ENCODE peak calls at places on chromosomes 12 and 14, in seven cellular contexts. V, X, M, L, D, I and Y are unnamed samples.

GRCh38 chr12:74790958-74791357 is 253.3 kb downstream of the ATXN7L3B start:
- DNase-seq in V (peak; percentile 7), X (no peak), M (no peak), L (no peak), D (no peak), I (no peak), Y (no peak)

GRCh38 chr14:77086017-77086727 is 11.9 kb upstream of the CIPC start:
- DNase-seq in V (peak; percentile 82), X (peak; percentile 62), M (no peak), L (peak; percentile 35), D (no peak), I (no peak), Y (no peak)

GRCh38 chr12:30417697-30418231 is 277.9 kb downstream of the IPO8 start:
- DNase-seq in V (no peak), X (no peak), M (peak; percentile 99), L (no peak), D (no peak), I (no peak), Y (no peak)

GRCh38 chr14:52871606-52872005 is 79.2 kb downstream of the FERMT2 start:
- DNase-seq in V (no peak), X (no peak), M (no peak), L (no peak), D (no peak), I (no peak), Y (no peak)

GRCh38 chr14:26938054-26938453 is 340.2 kb upstream of the NOVA1 start:
- DNase-seq in V (no peak), X (no peak), M (no peak), L (no peak), D (no peak), I (no peak), Y (no peak)

GRCh38 chr12:107917912-107918800 is 143.7 kb downstream of the ASCL4 start:
- DNase-seq in V (peak; percentile 89), X (peak; percentile 77), M (peak; percentile 24), L (peak; percentile 54), D (no peak), I (no peak), Y (no peak)

GRCh38 chr12:72139411-72139810 is 132.8 kb upstream of the TRHDE start:
- DNase-seq in V (no peak), X (no peak), M (no peak), L (no peak), D (no peak), I (no peak), Y (no peak)

GRCh38 chr12:26374934-26375333 is 179.6 kb downstream of the SSPN start:
- DNase-seq in V (no peak), X (no peak), M (peak; percentile 9), L (no peak), D (no peak), I (no peak), Y (no peak)

GRCh38 chr12:132313182-132313581 is 16.2 kb downstream of the GALNT9 start:
- DNase-seq in V (no peak), X (no peak), M (no peak), L (no peak), D (no peak), I (no peak), Y (no peak)

GRCh38 chr12:123034865-123035264 is 54.4 kb downstream of the ARL6IP4 start:
- DNase-seq in V (no peak), X (no peak), M (peak; percentile 84), L (peak; percentile 48), D (no peak), I (no peak), Y (no peak)

GRCh38 chr14:68616255-68616902 is 176.5 kb downstream of the ZFP36L1 start:
- DNase-seq in V (no peak), X (no peak), M (peak; percentile 59), L (peak; percentile 56), D (no peak), I (no peak), Y (no peak)

GRCh38 chr12:18782827-18783226 is 44.9 kb downstream of the CAPZA3 start:
- DNase-seq in V (no peak), X (no peak), M (peak; percentile 10), L (no peak), D (no peak), I (no peak), Y (no peak)

GRCh38 chr12:70758494-70758845 is 121.2 kb upstream of the PTPRB start:
- DNase-seq in V (no peak), X (no peak), M (no peak), L (no peak), D (no peak), I (no peak), Y (no peak)

GRCh38 chr12:15220451-15220850 is 766 bp downstream of the RERG start:
- DNase-seq in V (no peak), X (no peak), M (no peak), L (no peak), D (no peak), I (no peak), Y (no peak)

GRCh38 chr14:22888662-22889061 is 5.6 kb downstream of the REM2 start:
- DNase-seq in V (no peak), X (no peak), M (no peak), L (no peak), D (no peak), I (no peak), Y (no peak)

GRCh38 chr12:123388948-123389559 is 5.1 kb downstream of the KMT5A start:
- DNase-seq in V (peak; percentile 21), X (peak; percentile 87), M (no peak), L (no peak), D (no peak), I (no peak), Y (no peak)

GRCh38 chr12:94970560-94970959 is 32.9 kb downstream of the NDUFA12 start:
- DNase-seq in V (no peak), X (no peak), M (no peak), L (no peak), D (no peak), I (no peak), Y (no peak)

GRCh38 chr14:69713976-69714716 is 52.8 kb upstream of the SRSF5 start:
- DNase-seq in V (peak; percentile 40), X (no peak), M (no peak), L (no peak), D (no peak), I (no peak), Y (no peak)

GRCh38 chr12:12718382-12718761 is 1.2 kb downstream of the CDKN1B start:
- DNase-seq in V (no peak), X (no peak), M (no peak), L (peak; percentile 24), D (no peak), I (no peak), Y (no peak)

GRCh38 chr12:130661501-130662255 is 54.4 kb downstream of the RIMBP2 start:
- DNase-seq in V (peak; percentile 10), X (peak; percentile 68), M (no peak), L (peak; percentile 14), D (no peak), I (no peak), Y (no peak)

DNA sequence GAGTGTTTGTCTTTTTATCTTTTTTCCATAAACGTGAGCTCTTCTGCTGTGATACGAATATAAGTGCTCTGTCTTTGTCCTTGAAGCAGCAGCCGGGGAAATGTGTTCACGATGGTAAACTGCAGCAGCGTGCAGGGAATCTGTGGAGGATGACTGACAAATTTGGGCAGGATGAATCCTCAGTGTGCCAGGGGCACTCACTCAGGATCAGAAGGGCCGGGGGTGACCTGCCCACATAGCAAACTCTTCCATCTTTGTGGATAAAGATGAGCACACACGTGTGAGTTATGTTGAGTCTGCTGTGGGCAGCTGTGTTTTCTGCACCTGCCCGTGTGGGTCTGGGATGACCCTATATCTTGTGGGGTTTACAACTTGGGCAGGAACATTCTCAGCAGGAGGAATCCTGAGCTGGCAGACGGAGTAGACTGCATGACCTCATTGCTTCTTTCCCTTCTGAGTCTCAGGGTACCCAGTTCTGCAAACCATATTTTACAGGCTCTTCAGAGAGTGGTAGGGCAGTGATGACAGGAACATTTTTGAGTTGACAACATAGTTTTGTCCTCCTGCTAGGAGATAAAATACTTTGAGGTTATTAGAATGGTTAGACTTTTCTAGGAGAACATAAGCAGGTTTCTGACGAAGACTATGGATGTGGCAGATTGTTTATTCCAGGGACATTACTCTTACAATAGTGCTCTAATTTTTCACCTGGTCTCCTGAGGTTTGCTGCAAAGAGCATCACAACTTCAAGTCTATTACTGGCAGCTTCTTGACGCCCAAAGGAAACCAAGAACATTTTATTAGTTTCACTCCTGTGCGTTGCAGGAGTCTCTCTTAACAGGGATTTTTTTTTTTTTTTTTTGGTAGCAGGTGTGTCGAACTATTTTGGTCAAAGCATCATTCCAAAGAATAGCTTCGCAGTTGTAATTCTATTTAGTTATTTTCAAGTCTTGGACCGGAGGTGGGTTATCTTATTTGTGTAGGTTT is 910 bp downstream of the ANO4 start:
- DNase-seq in V (no peak), X (no peak), M (no peak), L (no peak), D (no peak), I (no peak), Y (no peak)
- H3K4me3 ChIP-seq in V (peak overlapping the region; percentile 49), X (no peak overlapping the region), M (no peak overlapping the region), L (no peak overlapping the region), D (peak overlapping the region; percentile 7), I (no peak overlapping the region), Y (peak overlapping the region; percentile 41)

GRCh38 chr12:23803547-23803946 is 145.9 kb downstream of the SOX5 start:
- DNase-seq in V (no peak), X (no peak), M (peak; percentile 1), L (no peak), D (no peak), I (no peak), Y (no peak)
- H3K4me3 ChIP-seq in V (no peak overlapping the region), X (no peak overlapping the region), M (no peak overlapping the region), L (no peak overlapping the region), D (no peak overlapping the region), I (no peak overlapping the region), Y (no peak overlapping the region)

GRCh38 chr14:33802737-33803136 is 148.1 kb downstream of the EGLN3 start:
- DNase-seq in V (no peak), X (no peak), M (no peak), L (no peak), D (no peak), I (no peak), Y (no peak)

GRCh38 chr14:33796356-33796755 is 154.5 kb downstream of the EGLN3 start:
- DNase-seq in V (no peak), X (no peak), M (peak; percentile 41), L (no peak), D (no peak), I (no peak), Y (no peak)

GRCh38 chr14:33805593-33805992 is 145.3 kb downstream of the EGLN3 start:
- DNase-seq in V (no peak), X (no peak), M (no peak), L (no peak), D (no peak), I (no peak), Y (no peak)

GRCh38 chr14:33799705-33800269 is 151.1 kb downstream of the EGLN3 start:
- DNase-seq in V (no peak), X (peak; percentile 29), M (peak; percentile 8), L (no peak), D (no peak), I (no peak), Y (no peak)

GRCh38 chr14:33800735-33801163 is 150.1 kb downstream of the EGLN3 start:
- DNase-seq in V (peak; percentile 33), X (peak; percentile 56), M (no peak), L (no peak), D (no peak), I (no peak), Y (no peak)
- H3K4me3 ChIP-seq in V (no peak overlapping the region), X (no peak overlapping the region), M (no peak overlapping the region), L (no peak overlapping the region), D (no peak overlapping the region), I (no peak overlapping the region), Y (no peak overlapping the region)

GRCh38 chr12:80404629-80405028 is 39.4 kb upstream of the PTPRQ start:
- DNase-seq in V (no peak), X (no peak), M (no peak), L (no peak), D (no peak), I (no peak), Y (no peak)

GRCh38 chr12:80406253-80406652 is 37.8 kb upstream of the PTPRQ start:
- DNase-seq in V (no peak), X (no peak), M (no peak), L (no peak), D (no peak), I (no peak), Y (no peak)

GRCh38 chr12:80400591-80400991 is 43.4 kb upstream of the PTPRQ start:
- DNase-seq in V (peak; percentile 65), X (peak; percentile 28), M (no peak), L (no peak), D (no peak), I (no peak), Y (no peak)
- H3K4me3 ChIP-seq in V (peak overlapping the region; percentile 43), X (no peak overlapping the region), M (peak overlapping the region; percentile 45), L (no peak overlapping the region), D (peak overlapping the region; percentile 42), I (peak overlapping the region; percentile 18), Y (peak overlapping the region; percentile 71)